ENCODE peak calls at places on chromosomes 4 and X, in seven cellular contexts. One of them, this sample, is unnamed.
A peak's percentile ranks its signal among the peaks of the same experiment; 100 is the strongest.

GRCh38 chrX:122565952-122566351 is 618.1 kb upstream of the GRIA3 start:
- DNase-seq in NCI-H1092: no peak
- DNase-seq in KG1: no peak
- DNase-seq in cortex of kidney: no peak
- DNase-seq in thoracic aorta: peak; percentile 1
- DNase-seq in stimulated activated CD4-positive, alpha-beta T cell treated with anti-CD3 and anti-CD28 coated beads, TNF-alpha, amount 100 ng/mL, for 48 hours: no peak
- DNase-seq in NCI-H1436: no peak
- DNase-seq in this sample: no peak

GRCh38 chr4:1091561-1091995 is 21.8 kb downstream of the RNF212 start:
- DNase-seq in NCI-H1436: no peak
- DNase-seq in cortex of kidney: no peak
- DNase-seq in KG1: no peak
- DNase-seq in NCI-H1092: no peak
- DNase-seq in stimulated activated CD4-positive, alpha-beta T cell treated with anti-CD3 and anti-CD28 coated beads, TNF-alpha, amount 100 ng/mL, for 48 hours: no peak
- DNase-seq in thoracic aorta: no peak
- DNase-seq in this sample: no peak

GRCh38 chr4:16461362-16461761 is 235.1 kb upstream of the TAPT1 start:
- DNase-seq in thoracic aorta: no peak
- DNase-seq in stimulated activated CD4-positive, alpha-beta T cell treated with anti-CD3 and anti-CD28 coated beads, TNF-alpha, amount 100 ng/mL, for 48 hours: no peak
- DNase-seq in NCI-H1436: no peak
- DNase-seq in KG1: no peak
- DNase-seq in cortex of kidney: no peak
- DNase-seq in NCI-H1092: no peak
- DNase-seq in this sample: no peak

GRCh38 chr4:168461821-168462220 is 18.5 kb downstream of the DDX60L start:
- DNase-seq in stimulated activated CD4-positive, alpha-beta T cell treated with anti-CD3 and anti-CD28 coated beads, TNF-alpha, amount 100 ng/mL, for 48 hours: no peak
- DNase-seq in cortex of kidney: no peak
- DNase-seq in NCI-H1092: no peak
- DNase-seq in NCI-H1436: no peak
- DNase-seq in KG1: no peak
- DNase-seq in thoracic aorta: no peak
- DNase-seq in this sample: no peak

GRCh38 chr4:4995103-4995761 is 24.0 kb downstream of the CYTL1 start:
- DNase-seq in NCI-H1092: peak; percentile 28
- DNase-seq in stimulated activated CD4-positive, alpha-beta T cell treated with anti-CD3 and anti-CD28 coated beads, TNF-alpha, amount 100 ng/mL, for 48 hours: peak; percentile 25
- DNase-seq in thoracic aorta: peak; percentile 18
- DNase-seq in cortex of kidney: no peak
- DNase-seq in NCI-H1436: peak; percentile 14
- DNase-seq in KG1: peak; percentile 58
- DNase-seq in this sample: peak; percentile 21

GRCh38 chr4:163681208-163681821 is 186.8 kb downstream of the TMA16 start:
- DNase-seq in NCI-H1092: peak; percentile 6
- DNase-seq in cortex of kidney: no peak
- DNase-seq in stimulated activated CD4-positive, alpha-beta T cell treated with anti-CD3 and anti-CD28 coated beads, TNF-alpha, amount 100 ng/mL, for 48 hours: peak; percentile 19
- DNase-seq in NCI-H1436: no peak
- DNase-seq in thoracic aorta: no peak
- DNase-seq in KG1: peak; percentile 21
- DNase-seq in this sample: no peak

GRCh38 chr4:168854216-168854921 is 155.7 kb downstream of the CBR4 start:
- DNase-seq in stimulated activated CD4-positive, alpha-beta T cell treated with anti-CD3 and anti-CD28 coated beads, TNF-alpha, amount 100 ng/mL, for 48 hours: no peak
- DNase-seq in cortex of kidney: no peak
- DNase-seq in NCI-H1092: no peak
- DNase-seq in NCI-H1436: no peak
- DNase-seq in thoracic aorta: no peak
- DNase-seq in KG1: no peak
- DNase-seq in this sample: no peak

GRCh38 chrX:150761176-150761818 is 68.1 kb downstream of the MTMR1 start:
- DNase-seq in NCI-H1092: no peak
- DNase-seq in stimulated activated CD4-positive, alpha-beta T cell treated with anti-CD3 and anti-CD28 coated beads, TNF-alpha, amount 100 ng/mL, for 48 hours: no peak
- DNase-seq in KG1: no peak
- DNase-seq in thoracic aorta: no peak
- DNase-seq in NCI-H1436: no peak
- DNase-seq in cortex of kidney: no peak
- DNase-seq in this sample: no peak

GRCh38 chr4:169657470-169658107 is 37.2 kb downstream of the CLCN3 start:
- DNase-seq in NCI-H1092: no peak
- DNase-seq in stimulated activated CD4-positive, alpha-beta T cell treated with anti-CD3 and anti-CD28 coated beads, TNF-alpha, amount 100 ng/mL, for 48 hours: no peak
- DNase-seq in NCI-H1436: no peak
- DNase-seq in thoracic aorta: no peak
- DNase-seq in KG1: no peak
- DNase-seq in cortex of kidney: no peak
- DNase-seq in this sample: no peak

GRCh38 chrX:67780694-67781109 is 236.9 kb downstream of the AR start:
- DNase-seq in cortex of kidney: no peak
- DNase-seq in NCI-H1092: peak; percentile 14
- DNase-seq in stimulated activated CD4-positive, alpha-beta T cell treated with anti-CD3 and anti-CD28 coated beads, TNF-alpha, amount 100 ng/mL, for 48 hours: no peak
- DNase-seq in NCI-H1436: no peak
- DNase-seq in thoracic aorta: peak; percentile 42
- DNase-seq in KG1: peak; percentile 18
- DNase-seq in this sample: no peak

GRCh38 chr4:2761035-2761923 is 5.1 kb upstream of the TNIP2 start:
- DNase-seq in stimulated activated CD4-positive, alpha-beta T cell treated with anti-CD3 and anti-CD28 coated beads, TNF-alpha, amount 100 ng/mL, for 48 hours: no peak
- DNase-seq in thoracic aorta: no peak
- DNase-seq in cortex of kidney: no peak
- DNase-seq in KG1: no peak
- DNase-seq in NCI-H1092: no peak
- DNase-seq in NCI-H1436: no peak
- DNase-seq in this sample: no peak

GRCh38 chr4:16027114-16027513 is 56.7 kb downstream of the PROM1 start:
- DNase-seq in NCI-H1092: no peak
- DNase-seq in KG1: no peak
- DNase-seq in NCI-H1436: no peak
- DNase-seq in stimulated activated CD4-positive, alpha-beta T cell treated with anti-CD3 and anti-CD28 coated beads, TNF-alpha, amount 100 ng/mL, for 48 hours: no peak
- DNase-seq in cortex of kidney: no peak
- DNase-seq in thoracic aorta: no peak
- DNase-seq in this sample: no peak

GRCh38 chr4:175998782-175999181 is 66.9 kb upstream of the WDR17 start:
- DNase-seq in NCI-H1436: no peak
- DNase-seq in KG1: no peak
- DNase-seq in thoracic aorta: no peak
- DNase-seq in cortex of kidney: no peak
- DNase-seq in stimulated activated CD4-positive, alpha-beta T cell treated with anti-CD3 and anti-CD28 coated beads, TNF-alpha, amount 100 ng/mL, for 48 hours: no peak
- DNase-seq in NCI-H1092: no peak
- DNase-seq in this sample: no peak

GRCh38 chr4:86973668-86974067 is 38.9 kb downstream of the AFF1 start:
- DNase-seq in thoracic aorta: no peak
- DNase-seq in KG1: no peak
- DNase-seq in cortex of kidney: no peak
- DNase-seq in NCI-H1092: no peak
- DNase-seq in stimulated activated CD4-positive, alpha-beta T cell treated with anti-CD3 and anti-CD28 coated beads, TNF-alpha, amount 100 ng/mL, for 48 hours: no peak
- DNase-seq in NCI-H1436: no peak
- DNase-seq in this sample: no peak

GRCh38 chr4:82561745-82562552 is at the start of gene TMEM150C:
- DNase-seq in KG1: no peak
- DNase-seq in NCI-H1092: peak; percentile 31
- DNase-seq in NCI-H1436: peak; percentile 16
- DNase-seq in cortex of kidney: no peak
- DNase-seq in thoracic aorta: no peak
- DNase-seq in stimulated activated CD4-positive, alpha-beta T cell treated with anti-CD3 and anti-CD28 coated beads, TNF-alpha, amount 100 ng/mL, for 48 hours: no peak
- DNase-seq in this sample: no peak

GRCh38 chrX:154840856-154841255 is 6.4 kb upstream of the SMIM9 start:
- DNase-seq in cortex of kidney: no peak
- DNase-seq in stimulated activated CD4-positive, alpha-beta T cell treated with anti-CD3 and anti-CD28 coated beads, TNF-alpha, amount 100 ng/mL, for 48 hours: no peak
- DNase-seq in NCI-H1092: peak; percentile 6
- DNase-seq in KG1: no peak
- DNase-seq in NCI-H1436: peak; percentile 33
- DNase-seq in thoracic aorta: no peak
- DNase-seq in this sample: no peak

GRCh38 chr4:163697121-163697520 is 202.6 kb downstream of the TMA16 start:
- DNase-seq in NCI-H1092: no peak
- DNase-seq in NCI-H1436: no peak
- DNase-seq in cortex of kidney: no peak
- DNase-seq in stimulated activated CD4-positive, alpha-beta T cell treated with anti-CD3 and anti-CD28 coated beads, TNF-alpha, amount 100 ng/mL, for 48 hours: no peak
- DNase-seq in KG1: no peak
- DNase-seq in thoracic aorta: no peak
- DNase-seq in this sample: no peak

GRCh38 chr4:177554966-177555574 is 112.8 kb upstream of the AGA start:
- DNase-seq in KG1: no peak
- DNase-seq in NCI-H1092: no peak
- DNase-seq in thoracic aorta: no peak
- DNase-seq in stimulated activated CD4-positive, alpha-beta T cell treated with anti-CD3 and anti-CD28 coated beads, TNF-alpha, amount 100 ng/mL, for 48 hours: no peak
- DNase-seq in NCI-H1436: peak; percentile 0
- DNase-seq in cortex of kidney: no peak
- DNase-seq in this sample: no peak

GRCh38 chr4:180058731-180059215 is 2184.4 kb upstream of the TENM3 start:
- DNase-seq in KG1: no peak
- DNase-seq in NCI-H1436: no peak
- DNase-seq in NCI-H1092: no peak
- DNase-seq in thoracic aorta: no peak
- DNase-seq in stimulated activated CD4-positive, alpha-beta T cell treated with anti-CD3 and anti-CD28 coated beads, TNF-alpha, amount 100 ng/mL, for 48 hours: no peak
- DNase-seq in cortex of kidney: no peak
- DNase-seq in this sample: no peak

GRCh38 chr4:23290656-23291055 is 597.9 kb downstream of the GBA3 start:
- DNase-seq in KG1: no peak
- DNase-seq in cortex of kidney: no peak
- DNase-seq in NCI-H1092: no peak
- DNase-seq in NCI-H1436: no peak
- DNase-seq in thoracic aorta: no peak
- DNase-seq in stimulated activated CD4-positive, alpha-beta T cell treated with anti-CD3 and anti-CD28 coated beads, TNF-alpha, amount 100 ng/mL, for 48 hours: no peak
- DNase-seq in this sample: no peak

GRCh38 chr4:100093091-100093866 is 97.0 kb downstream of the DDIT4L start:
- DNase-seq in KG1: peak; percentile 69
- DNase-seq in thoracic aorta: peak; percentile 61
- DNase-seq in NCI-H1436: peak; percentile 91
- DNase-seq in stimulated activated CD4-positive, alpha-beta T cell treated with anti-CD3 and anti-CD28 coated beads, TNF-alpha, amount 100 ng/mL, for 48 hours: peak; percentile 84
- DNase-seq in NCI-H1092: peak; percentile 73
- DNase-seq in cortex of kidney: no peak
- DNase-seq in this sample: peak; percentile 79

GRCh38 chrX:30282527-30282926 is 26.7 kb downstream of the NR0B1 start:
- DNase-seq in thoracic aorta: no peak
- DNase-seq in stimulated activated CD4-positive, alpha-beta T cell treated with anti-CD3 and anti-CD28 coated beads, TNF-alpha, amount 100 ng/mL, for 48 hours: no peak
- DNase-seq in cortex of kidney: no peak
- DNase-seq in NCI-H1092: no peak
- DNase-seq in NCI-H1436: no peak
- DNase-seq in KG1: no peak
- DNase-seq in this sample: no peak

GRCh38 chr4:80637190-80637589 is 301.7 kb downstream of the CFAP299 start:
- DNase-seq in NCI-H1436: no peak
- DNase-seq in cortex of kidney: no peak
- DNase-seq in NCI-H1092: no peak
- DNase-seq in thoracic aorta: no peak
- DNase-seq in stimulated activated CD4-positive, alpha-beta T cell treated with anti-CD3 and anti-CD28 coated beads, TNF-alpha, amount 100 ng/mL, for 48 hours: no peak
- DNase-seq in KG1: no peak
- DNase-seq in this sample: no peak

GRCh38 chr4:154526151-154526550 is 24.0 kb downstream of the PLRG1 start:
- DNase-seq in cortex of kidney: no peak
- DNase-seq in stimulated activated CD4-positive, alpha-beta T cell treated with anti-CD3 and anti-CD28 coated beads, TNF-alpha, amount 100 ng/mL, for 48 hours: no peak
- DNase-seq in KG1: no peak
- DNase-seq in NCI-H1092: no peak
- DNase-seq in NCI-H1436: no peak
- DNase-seq in thoracic aorta: no peak
- DNase-seq in this sample: no peak

GRCh38 chr4:27350161-27350560 is 489.5 kb downstream of the STIM2 start:
- DNase-seq in NCI-H1436: no peak
- DNase-seq in cortex of kidney: no peak
- DNase-seq in NCI-H1092: no peak
- DNase-seq in thoracic aorta: no peak
- DNase-seq in stimulated activated CD4-positive, alpha-beta T cell treated with anti-CD3 and anti-CD28 coated beads, TNF-alpha, amount 100 ng/mL, for 48 hours: no peak
- DNase-seq in KG1: no peak
- DNase-seq in this sample: no peak

GRCh38 chrX:313546-313945 is 5.0 kb downstream of the GTPBP6 start:
- DNase-seq in stimulated activated CD4-positive, alpha-beta T cell treated with anti-CD3 and anti-CD28 coated beads, TNF-alpha, amount 100 ng/mL, for 48 hours: no peak
- DNase-seq in KG1: no peak
- DNase-seq in NCI-H1092: no peak
- DNase-seq in NCI-H1436: no peak
- DNase-seq in thoracic aorta: no peak
- DNase-seq in cortex of kidney: no peak
- DNase-seq in this sample: no peak

GRCh38 chr4:164955107-164955805 is 22.2 kb downstream of the TRIM61 start:
- DNase-seq in NCI-H1092: no peak
- DNase-seq in cortex of kidney: no peak
- DNase-seq in NCI-H1436: no peak
- DNase-seq in KG1: no peak
- DNase-seq in stimulated activated CD4-positive, alpha-beta T cell treated with anti-CD3 and anti-CD28 coated beads, TNF-alpha, amount 100 ng/mL, for 48 hours: no peak
- DNase-seq in thoracic aorta: no peak
- DNase-seq in this sample: no peak

GRCh38 chrX:151538190-151539122 is 25.0 kb upstream of the PASD1 start:
- DNase-seq in stimulated activated CD4-positive, alpha-beta T cell treated with anti-CD3 and anti-CD28 coated beads, TNF-alpha, amount 100 ng/mL, for 48 hours: no peak
- DNase-seq in cortex of kidney: no peak
- DNase-seq in NCI-H1092: no peak
- DNase-seq in thoracic aorta: no peak
- DNase-seq in NCI-H1436: no peak
- DNase-seq in KG1: no peak
- DNase-seq in this sample: no peak

GRCh38 chr4:73945674-73946449 is 36.0 kb downstream of the PF4 start:
- DNase-seq in thoracic aorta: no peak
- DNase-seq in KG1: no peak
- DNase-seq in NCI-H1436: no peak
- DNase-seq in stimulated activated CD4-positive, alpha-beta T cell treated with anti-CD3 and anti-CD28 coated beads, TNF-alpha, amount 100 ng/mL, for 48 hours: no peak
- DNase-seq in cortex of kidney: no peak
- DNase-seq in NCI-H1092: no peak
- DNase-seq in this sample: no peak

GRCh38 chr4:147060171-147060931 is 114.7 kb upstream of the TTC29 start:
- DNase-seq in stimulated activated CD4-positive, alpha-beta T cell treated with anti-CD3 and anti-CD28 coated beads, TNF-alpha, amount 100 ng/mL, for 48 hours: no peak
- DNase-seq in NCI-H1092: no peak
- DNase-seq in NCI-H1436: no peak
- DNase-seq in thoracic aorta: no peak
- DNase-seq in cortex of kidney: no peak
- DNase-seq in KG1: no peak
- DNase-seq in this sample: no peak

GRCh38 chr4:55013431-55013955 is 111.9 kb downstream of the KDR start:
- DNase-seq in KG1: no peak
- DNase-seq in stimulated activated CD4-positive, alpha-beta T cell treated with anti-CD3 and anti-CD28 coated beads, TNF-alpha, amount 100 ng/mL, for 48 hours: no peak
- DNase-seq in thoracic aorta: no peak
- DNase-seq in NCI-H1092: no peak
- DNase-seq in NCI-H1436: no peak
- DNase-seq in cortex of kidney: no peak
- DNase-seq in this sample: no peak

GRCh38 chr4:108465886-108466491 is 154.4 kb upstream of the RPL34 start:
- DNase-seq in cortex of kidney: no peak
- DNase-seq in NCI-H1092: no peak
- DNase-seq in KG1: no peak
- DNase-seq in stimulated activated CD4-positive, alpha-beta T cell treated with anti-CD3 and anti-CD28 coated beads, TNF-alpha, amount 100 ng/mL, for 48 hours: no peak
- DNase-seq in NCI-H1436: no peak
- DNase-seq in thoracic aorta: no peak
- DNase-seq in this sample: no peak

GRCh38 chr4:127781303-127782024 is 658 bp upstream of the HSPA4L start:
- DNase-seq in stimulated activated CD4-positive, alpha-beta T cell treated with anti-CD3 and anti-CD28 coated beads, TNF-alpha, amount 100 ng/mL, for 48 hours: no peak
- DNase-seq in NCI-H1092: no peak
- DNase-seq in KG1: no peak
- DNase-seq in thoracic aorta: no peak
- DNase-seq in cortex of kidney: no peak
- DNase-seq in NCI-H1436: no peak
- DNase-seq in this sample: no peak

GRCh38 chr4:99640676-99641075 is 17.0 kb downstream of the C4orf54 start:
- DNase-seq in stimulated activated CD4-positive, alpha-beta T cell treated with anti-CD3 and anti-CD28 coated beads, TNF-alpha, amount 100 ng/mL, for 48 hours: no peak
- DNase-seq in thoracic aorta: no peak
- DNase-seq in cortex of kidney: no peak
- DNase-seq in KG1: no peak
- DNase-seq in NCI-H1092: no peak
- DNase-seq in NCI-H1436: no peak
- DNase-seq in this sample: no peak

GRCh38 chr4:119678761-119679160 is 50.2 kb upstream of the PDE5A start:
- DNase-seq in NCI-H1092: no peak
- DNase-seq in stimulated activated CD4-positive, alpha-beta T cell treated with anti-CD3 and anti-CD28 coated beads, TNF-alpha, amount 100 ng/mL, for 48 hours: no peak
- DNase-seq in cortex of kidney: no peak
- DNase-seq in NCI-H1436: no peak
- DNase-seq in KG1: no peak
- DNase-seq in thoracic aorta: no peak
- DNase-seq in this sample: no peak

This sample was measured in activated T-helper 2 cell treated with anti-CD3 and anti-CD28 coated beads, Interferon-gamma antibody, Interleukin-2, Interleukin-4, amounts not matched to agents 10 μg/mL and 5 μg/mL and 100 μg/mL, durations not matched to agents 14 hours and 24 hours and 36 hours.